ENCODE peak calls at places on chromosomes 1 and 21, in ten cellular contexts. E, I, N, O, U, G, B, D, V and W are unnamed samples.

GRCh38 chr1:234619071-234619480 is 9.1 kb upstream of the IRF2BP2 start:
- DNase-seq in I (no peak), O (no peak), E (no peak), N (no peak), U (no peak), G (no peak), B (no peak), D (no peak), V (peak; percentile 25), W (no peak)

GRCh38 chr1:1943834-1944570 is 24.9 kb upstream of the TMEM52 start:
- DNase-seq in D (peak; percentile 75), N (peak; percentile 86), V (peak; percentile 34), O (peak; percentile 54), I (no peak), E (peak; percentile 88), G (peak; percentile 79), U (peak; percentile 36), B (peak; percentile 20), W (no peak)

GRCh38 chr1:232597721-232598120 is 32.2 kb downstream of the SIPA1L2 start:
- DNase-seq in U (no peak), E (no peak), D (no peak), I (no peak), V (no peak), B (no peak), N (no peak), O (no peak), G (no peak), W (no peak)

GRCh38 chr21:29078884-29079765 is 5.7 kb upstream of the CCT8 start:
- DNase-seq in E (peak; percentile 19), I (no peak), U (peak; percentile 25), B (no peak), G (no peak), N (no peak), O (no peak), D (no peak), V (peak; percentile 84), W (no peak)

GRCh38 chr1:241101622-241102021 is 255.4 kb downstream of the RGS7 start:
- DNase-seq in O (no peak), G (no peak), V (peak; percentile 53), N (no peak), B (no peak), I (no peak), E (no peak), U (peak; percentile 48), D (no peak), W (no peak)

GRCh38 chr1:224082146-224082545 is 31.8 kb upstream of the FBXO28 start:
- DNase-seq in G (no peak), V (peak; percentile 44), N (no peak), D (no peak), E (no peak), U (peak; percentile 90), O (no peak), I (peak; percentile 27), B (no peak), W (no peak)

GRCh38 chr1:41620365-41621169 is 136.1 kb upstream of the EDN2 start:
- DNase-seq in O (no peak), G (peak; percentile 48), B (no peak), U (no peak), V (no peak), I (no peak), E (no peak), N (no peak), D (no peak), W (peak; percentile 65)

GRCh38 chr1:4787551-4787950 is 133.1 kb downstream of the AJAP1 start:
- DNase-seq in G (peak; percentile 43), U (no peak), O (no peak), N (no peak), E (no peak), V (no peak), B (no peak), I (no peak), D (no peak), W (no peak)

GRCh38 chr1:1198423-1199140 is 7.8 kb downstream of the TNFRSF18 start:
- DNase-seq in V (peak; percentile 25), U (no peak), G (no peak), N (no peak), E (no peak), D (no peak), B (no peak), O (no peak), I (no peak), W (no peak)

GRCh38 chr1:115188680-115189395 is 99.5 kb upstream of the TSPAN2 start:
- DNase-seq in U (no peak), D (peak; percentile 66), I (no peak), G (no peak), B (no peak), N (no peak), V (no peak), O (no peak), E (no peak), W (no peak)

GRCh38 chr1:202967684-202968281 is 726 bp upstream of the CYB5R1 start:
- DNase-seq in I (no peak), G (no peak), B (no peak), D (peak; percentile 53), N (no peak), V (peak; percentile 51), E (no peak), U (peak; percentile 4), O (peak; percentile 59), W (no peak)

GRCh38 chr1:37720231-37721130 is 28.2 kb downstream of the CDCA8 start:
- DNase-seq in B (no peak), V (no peak), E (no peak), I (no peak), G (no peak), D (no peak), N (no peak), U (no peak), O (no peak), W (peak; percentile 85)

GRCh38 chr1:233614173-233614742 is 352 bp downstream of the KCNK1 start:
- DNase-seq in G (no peak), N (peak; percentile 79), E (peak; percentile 60), I (peak; percentile 57), B (no peak), V (peak; percentile 43), U (peak; percentile 52), O (no peak), D (peak; percentile 80), W (no peak)

GRCh38 chr1:40980453-40981121 is 1.1 kb downstream of the CTPS1 start:
- DNase-seq in N (peak; percentile 64), O (peak; percentile 41), I (no peak), U (peak; percentile 59), G (no peak), D (peak; percentile 69), V (peak; percentile 61), E (peak; percentile 25), B (peak; percentile 44), W (no peak)

GRCh38 chr1:189681252-189681919 is 796.3 kb downstream of the BRINP3 start:
- DNase-seq in I (no peak), E (no peak), D (no peak), B (no peak), O (no peak), V (no peak), N (no peak), G (no peak), U (no peak), W (no peak)

GRCh38 chr1:229971141-229971540 is 95.9 kb upstream of the GALNT2 start:
- DNase-seq in N (no peak), B (no peak), G (no peak), I (no peak), U (no peak), O (no peak), E (no peak), V (no peak), D (no peak), W (no peak)

GRCh38 chr1:172903581-172904220 is 147.0 kb downstream of the TNFSF18 start:
- DNase-seq in O (no peak), I (no peak), G (no peak), E (no peak), U (peak; percentile 96), N (no peak), B (no peak), D (no peak), V (peak; percentile 88), W (no peak)

GRCh38 chr1:84143796-84144565 is at the start of gene PRKACB:
- DNase-seq in N (no peak), U (peak; percentile 59), E (no peak), D (no peak), O (no peak), B (no peak), V (peak; percentile 44), I (no peak), G (no peak), W (no peak)

GRCh38 chr1:94863919-94864318 is 43.8 kb downstream of the SLC44A3 start:
- DNase-seq in O (no peak), D (peak; percentile 78), N (no peak), B (no peak), U (peak; percentile 96), E (peak; percentile 73), V (peak; percentile 97), I (no peak), G (no peak), W (no peak)

GRCh38 chr1:30739601-30740000 is 16.2 kb upstream of the MATN1 start:
- DNase-seq in O (no peak), E (no peak), D (no peak), I (no peak), B (no peak), V (no peak), U (no peak), N (no peak), G (no peak), W (no peak)

GRCh38 chr21:31952828-31953227 is 80.0 kb downstream of the HUNK start:
- DNase-seq in N (no peak), I (no peak), O (no peak), U (no peak), V (no peak), B (no peak), D (no peak), E (no peak), G (no peak), W (no peak)

GRCh38 chr1:110243146-110243545 is 33.0 kb downstream of the KCNC4 start:
- DNase-seq in N (no peak), G (no peak), D (no peak), E (no peak), O (peak; percentile 30), I (no peak), V (no peak), U (no peak), B (no peak), W (no peak)

GRCh38 chr1:63902844-63903589 is 129.2 kb downstream of the ROR1 start:
- DNase-seq in N (no peak), E (peak; percentile 55), U (no peak), B (no peak), O (no peak), V (peak; percentile 55), G (no peak), I (no peak), D (no peak), W (no peak)

GRCh38 chr1:216502528-216503162 is 79.4 kb upstream of the USH2A start:
- DNase-seq in V (peak; percentile 1), O (no peak), E (no peak), D (peak; percentile 17), B (no peak), N (peak; percentile 16), U (no peak), I (peak; percentile 16), G (no peak), W (no peak)

GRCh38 chr21:36509966-36510742 is 30.2 kb upstream of the CLDN14 start:
- DNase-seq in U (no peak), N (no peak), O (no peak), D (peak; percentile 78), V (no peak), B (no peak), E (peak; percentile 85), G (no peak), I (no peak), W (no peak)

GRCh38 chr21:17491716-17492414 is 21.0 kb upstream of the CXADR start:
- DNase-seq in I (no peak), O (no peak), E (no peak), N (no peak), B (no peak), U (peak; percentile 94), D (no peak), V (peak; percentile 98), G (no peak), W (no peak)

GRCh38 chr1:6129313-6129712 is 50.8 kb downstream of the CHD5 start:
- DNase-seq in E (no peak), D (no peak), N (no peak), V (no peak), O (no peak), B (no peak), U (no peak), G (no peak), I (no peak), W (no peak)

GRCh38 chr21:37153193-37153934 is 80.3 kb downstream of the TTC3 start:
- DNase-seq in B (no peak), U (peak; percentile 96), G (no peak), D (no peak), O (no peak), N (no peak), I (no peak), E (no peak), V (peak; percentile 63), W (no peak)